ENCODE peak calls at places on chromosome 4, in nine cellular contexts. G is stimulated activated naive CD8-positive, alpha-beta T cell treated with anti-CD3 and anti-CD28 coated beads, Interleukin-15, Interleukin-2, amounts not matched to agents 100 U/mL and 50 U/mL, for 24 hours; U is foreskin keratinocyte; F is omental fat pad; I is Calu3; W is SK-MEL-5; Y is kidney; P is GM10248; Q is stimulated activated CD4-positive, alpha-beta T cell treated with anti-CD3 and anti-CD28 coated beads, Interleukin-12 subunit alpha, Interleukin-12 subunit beta, amount 100 ng/mL, for 4 hours. S is an unnamed sample.

GRCh38 chr4:47814896-47815295 is 23.0 kb downstream of the CORIN start:
- DNase-seq in G (no peak), U (no peak), F (no peak), I (no peak), W (no peak), Y (no peak), P (no peak), Q (no peak), S (no peak)

GRCh38 chr4:2931765-2932560 is 31.2 kb downstream of the NOP14 start:
- DNase-seq in G (peak), U (no peak), F (no peak), I (no peak), W (no peak), Y (peak), P (peak), Q (no peak), S (no peak)

GRCh38 chr4:98745372-98745771 is 87.0 kb upstream of the TSPAN5 start:
- DNase-seq in G (peak), U (no peak), F (no peak), I (no peak), W (peak), Y (no peak), P (no peak), Q (no peak), S (no peak)

GRCh38 chr4:136400829-136401228 is 1131.5 kb downstream of the PCDH18 start:
- DNase-seq in G (no peak), U (no peak), F (no peak), I (no peak), W (no peak), Y (no peak), P (no peak), Q (no peak), S (no peak)

GRCh38 chr4:86036729-86037128 is 323.1 kb downstream of the MAPK10 start:
- DNase-seq in G (no peak), U (peak), F (no peak), I (no peak), W (no peak), Y (no peak), P (no peak), Q (no peak), S (no peak)

GRCh38 chr4:133865606-133866327 is 335.8 kb downstream of the PABPC4L start:
- DNase-seq in G (no peak), U (peak), F (no peak), I (peak), W (peak), Y (no peak), P (no peak), Q (no peak), S (peak)

GRCh38 chr4:80362578-80363181 is 27.1 kb downstream of the CFAP299 start:
- DNase-seq in G (peak), U (peak), F (no peak), I (peak), W (peak), Y (no peak), P (peak), Q (peak), S (peak)

GRCh38 chr4:39308576-39308975 is 57.6 kb downstream of the RFC1 start:
- DNase-seq in G (no peak), U (no peak), F (no peak), I (no peak), W (no peak), Y (no peak), P (no peak), Q (no peak), S (no peak)

GRCh38 chr4:16196482-16197393 is 29.5 kb downstream of the TAPT1 start:
- DNase-seq in G (no peak), U (peak), F (no peak), I (peak), W (peak), Y (no peak), P (no peak), Q (no peak), S (peak)

GRCh38 chr4:107890779-107891178 is 40.6 kb upstream of the CYP2U1 start:
- DNase-seq in G (no peak), U (no peak), F (no peak), I (no peak), W (no peak), Y (no peak), P (no peak), Q (no peak), S (no peak)

GRCh38 chr4:39621582-39621981 is 17.1 kb downstream of the SMIM14 start:
- DNase-seq in G (no peak), U (no peak), F (no peak), I (peak), W (no peak), Y (peak), P (no peak), Q (no peak), S (peak)

GRCh38 chr4:184348311-184349233 is 125.8 kb downstream of the IRF2 start:
- DNase-seq in G (no peak), U (no peak), F (no peak), I (peak), W (no peak), Y (peak), P (no peak), Q (no peak), S (no peak)

GRCh38 chr4:93646225-93646930 is 182.2 kb upstream of the ATOH1 start:
- DNase-seq in G (no peak), U (peak), F (no peak), I (no peak), W (no peak), Y (no peak), P (no peak), Q (no peak), S (peak)

GRCh38 chr4:74499986-74500781 is 55.2 kb downstream of the AREG start:
- DNase-seq in G (no peak), U (peak), F (no peak), I (no peak), W (no peak), Y (no peak), P (no peak), Q (no peak), S (peak)

GRCh38 chr4:147528054-147528453 is 47.2 kb downstream of the EDNRA start:
- DNase-seq in G (no peak), U (no peak), F (no peak), I (no peak), W (no peak), Y (no peak), P (no peak), Q (no peak), S (no peak)

GRCh38 chr4:125735107-125735506 is 420.4 kb downstream of the FAT4 start:
- DNase-seq in G (no peak), U (peak), F (peak), I (peak), W (peak), Y (no peak), P (no peak), Q (no peak), S (peak)

GRCh38 chr4:169492436-169493163 is 119.8 kb downstream of the NEK1 start:
- DNase-seq in G (peak), U (peak), F (no peak), I (peak), W (peak), Y (no peak), P (peak), Q (no peak), S (peak)

GRCh38 chr4:103091601-103092223 is 7.9 kb downstream of the BDH2 start:
- DNase-seq in G (peak), U (peak), F (no peak), I (peak), W (peak), Y (no peak), P (peak), Q (no peak), S (peak)

GRCh38 chr4:1499465-1499864 is 93.2 kb upstream of the NKX1-1 start:
- DNase-seq in G (no peak), U (no peak), F (no peak), I (no peak), W (no peak), Y (peak), P (no peak), Q (no peak), S (no peak)

GRCh38 chr4:138595171-138595570 is 353.0 kb upstream of the SLC7A11 start:
- DNase-seq in G (no peak), U (no peak), F (no peak), I (no peak), W (no peak), Y (no peak), P (no peak), Q (no peak), S (no peak)

GRCh38 chr4:47933798-47934197 is 19.4 kb upstream of the NFXL1 start:
- DNase-seq in G (no peak), U (peak), F (no peak), I (no peak), W (peak), Y (no peak), P (peak), Q (no peak), S (peak)

GRCh38 chr4:85842540-85842939 is 367.6 kb downstream of the ARHGAP24 start:
- DNase-seq in G (no peak), U (no peak), F (no peak), I (no peak), W (no peak), Y (no peak), P (no peak), Q (no peak), S (no peak)

GRCh38 chr4:112284662-112285411 is 867 bp downstream of the TIFA start:
- DNase-seq in G (no peak), U (peak), F (no peak), I (peak), W (peak), Y (peak), P (no peak), Q (no peak), S (peak)

GRCh38 chr4:14023036-14023435 is 395.5 kb upstream of the BOD1L1 start:
- DNase-seq in G (no peak), U (no peak), F (no peak), I (no peak), W (no peak), Y (no peak), P (no peak), Q (no peak), S (peak)

GRCh38 chr4:8005814-8006215 is 66.2 kb upstream of the AFAP1 start:
- DNase-seq in G (no peak), U (no peak), F (no peak), I (no peak), W (no peak), Y (peak), P (no peak), Q (no peak), S (no peak)

GRCh38 chr4:23956601-23957364 is 66.9 kb upstream of the PPARGC1A start:
- DNase-seq in G (no peak), U (no peak), F (no peak), I (no peak), W (peak), Y (no peak), P (no peak), Q (no peak), S (peak)

GRCh38 chr4:161182913-161183312 is 980.9 kb downstream of the FSTL5 start:
- DNase-seq in G (no peak), U (no peak), F (no peak), I (no peak), W (no peak), Y (no peak), P (no peak), Q (no peak), S (no peak)

GRCh38 chr4:22485751-22486150 is 30.1 kb downstream of the ADGRA3 start:
- DNase-seq in G (no peak), U (no peak), F (no peak), I (no peak), W (no peak), Y (no peak), P (no peak), Q (no peak), S (no peak)

GRCh38 chr4:182465979-182466378 is 222.8 kb downstream of the TENM3 start:
- DNase-seq in G (no peak), U (no peak), F (no peak), I (no peak), W (no peak), Y (no peak), P (no peak), Q (no peak), S (no peak)

GRCh38 chr4:57037982-57038604 is 59.4 kb downstream of the POLR2B start:
- DNase-seq in G (peak), U (peak), F (peak), I (peak), W (peak), Y (no peak), P (peak), Q (peak), S (peak)

GRCh38 chr4:172127168-172127567 is 314.0 kb downstream of the GALNTL6 start:
- DNase-seq in G (no peak), U (no peak), F (no peak), I (no peak), W (no peak), Y (no peak), P (no peak), Q (no peak), S (no peak)

GRCh38 chr4:90120037-90120436 is 7.2 kb upstream of the CCSER1 start:
- DNase-seq in G (no peak), U (no peak), F (no peak), I (no peak), W (peak), Y (no peak), P (no peak), Q (no peak), S (no peak)

GRCh38 chr4:46886711-46887110 is 22.3 kb downstream of the COX7B2 start:
- DNase-seq in G (no peak), U (peak), F (no peak), I (no peak), W (peak), Y (no peak), P (no peak), Q (no peak), S (peak)